ENCODE peak calls at places on chromosome 9, in four cellular contexts. V, I, A and X are unnamed samples.

GRCh38 chr9:92032891-92033290 is 82.3 kb downstream of the SPTLC1 start:
- DNase-seq in V (no peak), I (no peak), A (no peak), X (no peak)

GRCh38 chr9:71628247-71628646 is 140.1 kb downstream of the CEMIP2 start:
- DNase-seq in V (no peak), I (no peak), A (peak; percentile 12), X (no peak)

GRCh38 chr9:116900543-116900942 is 213.4 kb downstream of the TRIM32 start:
- DNase-seq in V (no peak), I (no peak), A (no peak), X (no peak)

GRCh38 chr9:33139421-33140228 is 27.5 kb downstream of the B4GALT1 start:
- DNase-seq in V (peak; percentile 37), I (no peak), A (peak; percentile 88), X (no peak)

GRCh38 chr9:82170079-82170662 is 181.6 kb downstream of the SPATA31D1 start:
- DNase-seq in V (no peak), I (no peak), A (no peak), X (no peak)

GRCh38 chr9:135641745-135642144 is 2.4 kb upstream of the GLT6D1 start:
- DNase-seq in V (no peak), I (no peak), A (no peak), X (no peak)

GRCh38 chr9:136181784-136182421 is 23.0 kb downstream of the LHX3 start:
- DNase-seq in V (no peak), I (no peak), A (no peak), X (no peak)

GRCh38 chr9:111825468-111826145 is 30.9 kb upstream of the SHOC1 start:
- DNase-seq in V (no peak), I (no peak), A (no peak), X (no peak)

GRCh38 chr9:5560439-5560838 is 50.1 kb downstream of the PDCD1LG2 start:
- DNase-seq in V (no peak), I (no peak), A (no peak), X (no peak)

GRCh38 chr9:109411818-109412352 is 86.2 kb downstream of the PTPN3 start:
- DNase-seq in V (no peak), I (no peak), A (no peak), X (no peak)

GRCh38 chr9:131181091-131181681 is 55.8 kb downstream of the NUP214 start:
- DNase-seq in V (no peak), I (no peak), A (no peak), X (no peak)

GRCh38 chr9:133708770-133709611 is 29.2 kb downstream of the SARDH start:
- DNase-seq in V (peak; percentile 78), I (peak; percentile 52), A (no peak), X (no peak)

GRCh38 chr9:87008667-87009066 is 61.4 kb upstream of the GAS1 start:
- DNase-seq in V (no peak), I (no peak), A (no peak), X (no peak)

GRCh38 chr9:70525553-70525952 is 111.1 kb upstream of the KLF9 start:
- DNase-seq in V (no peak), I (no peak), A (no peak), X (no peak)

GRCh38 chr9:33255471-33255870 is 9.0 kb downstream of the BAG1 start:
- DNase-seq in V (no peak), I (no peak), A (no peak), X (no peak)

GRCh38 chr9:116349684-116350083 is 196.1 kb downstream of the PAPPA start:
- DNase-seq in V (no peak), I (no peak), A (no peak), X (no peak)

GRCh38 chr9:127158995-127159801 is 36.8 kb upstream of the ANGPTL2 start:
- DNase-seq in V (no peak), I (no peak), A (peak; percentile 76), X (no peak)

GRCh38 chr9:120742951-120743416 is 28.7 kb upstream of the MEGF9 start:
- DNase-seq in V (peak; percentile 7), I (no peak), A (peak; percentile 70), X (no peak)

GRCh38 chr9:89154651-89155336 is 23.8 kb downstream of the SHC3 start:
- DNase-seq in V (no peak), I (no peak), A (no peak), X (no peak)

GRCh38 chr9:27528278-27528885 is 1.2 kb downstream of the MOB3B start:
- DNase-seq in V (peak; percentile 76), I (peak; percentile 29), A (no peak), X (peak; percentile 45)

GRCh38 chr9:126327016-126327749 is 554 bp downstream of the MVB12B start:
- DNase-seq in V (no peak), I (no peak), A (no peak), X (no peak)

GRCh38 chr9:127874301-127875216 is 2.9 kb downstream of the AK1 start:
- DNase-seq in V (no peak), I (no peak), A (no peak), X (no peak)

GRCh38 chr9:75181748-75182147 is 93.4 kb downstream of the OSTF1 start:
- DNase-seq in V (no peak), I (no peak), A (no peak), X (no peak)

GRCh38 chr9:137141050-137141810 is 2.3 kb downstream of the GRIN1 start:
- DNase-seq in V (no peak), I (no peak), A (no peak), X (no peak)

GRCh38 chr9:127567898-127568617 is 44.0 kb upstream of the STXBP1 start:
- DNase-seq in V (peak; percentile 52), I (no peak), A (no peak), X (no peak)

GRCh38 chr9:83744206-83744605 is 36.4 kb upstream of the UBQLN1 start:
- DNase-seq in V (no peak), I (no peak), A (no peak), X (no peak)

GRCh38 chr9:120478208-120478607 is 101.8 kb downstream of the CDK5RAP2 start:
- DNase-seq in V (no peak), I (no peak), A (no peak), X (no peak)

DNA sequence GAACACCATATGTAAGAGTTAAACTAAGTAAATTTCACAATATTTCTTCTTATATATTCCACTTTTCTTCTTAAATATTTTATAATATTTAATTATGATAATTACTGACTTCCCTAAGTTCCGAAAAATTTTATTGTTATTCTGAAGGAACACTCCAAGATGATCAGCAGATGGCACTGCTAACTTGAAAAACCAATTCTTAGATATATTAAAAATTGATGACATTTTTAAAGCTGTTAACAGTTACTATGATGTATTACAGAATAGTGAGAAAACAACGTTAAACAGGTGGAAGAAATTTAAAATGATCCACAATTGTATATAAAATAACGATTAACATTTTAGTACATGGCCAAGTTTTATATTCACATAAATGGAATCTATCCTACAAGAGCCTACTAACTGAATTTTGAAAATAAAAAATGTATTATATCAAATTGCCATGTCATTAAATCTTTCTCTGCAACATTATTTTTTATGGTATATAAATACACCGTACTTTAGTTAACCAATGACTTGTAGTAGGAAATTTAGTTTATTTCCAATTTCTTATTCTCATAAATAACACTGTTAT is 30.1 kb upstream of the MUSK start:
- DNase-seq in V (no peak), I (no peak), A (no peak), X (no peak)
- TF ChIP-seq CTCF in V (no peak), I (no peak), A (no peak), X (no peak)

GRCh38 chr9:122349201-122349600 is 21.6 kb upstream of the PTGS1 start:
- DNase-seq in V (no peak), I (no peak), A (no peak), X (no peak)
- TF ChIP-seq CTCF in V (no peak), I (no peak), A (no peak), X (no peak)

GRCh38 chr9:101226803-101227202 is 158.0 kb downstream of the BAAT start:
- DNase-seq in V (no peak), I (no peak), A (peak; percentile 55), X (no peak)
- TF ChIP-seq CTCF in V (no peak), I (no peak), A (peak; percentile 61), X (no peak)

GRCh38 chr9:1427856-1428255 is 377.7 kb downstream of the DMRT2 start:
- DNase-seq in V (no peak), I (no peak), A (no peak), X (no peak)

GRCh38 chr9:1434082-1434481 is 383.9 kb downstream of the DMRT2 start:
- DNase-seq in V (no peak), I (no peak), A (no peak), X (no peak)

GRCh38 chr9:1429328-1429727 is 379.2 kb downstream of the DMRT2 start:
- DNase-seq in V (peak; percentile 26), I (no peak), A (peak; percentile 39), X (no peak)
- TF ChIP-seq CTCF in V (peak; percentile 15), I (no peak), A (peak; percentile 69), X (no peak)

GRCh38 chr9:68507098-68507795 is 33.4 kb downstream of the TMEM252 start:
- DNase-seq in V (no peak), I (no peak), A (no peak), X (no peak)
- TF ChIP-seq CTCF in V (peak; percentile 79), I (no peak), A (peak; percentile 26), X (no peak)